ENCODE peak calls at places on chromosomes 12 and 14, in ten cellular contexts. K, D, Q, Z, C, Y, M, L, B and O are unnamed samples. For H3K4me1, the result is how much of the 10 kb centered on the place peaks cover.

GRCh38 chr14:75471059-75471458 is 43.2 kb downstream of the JDP2 start:
- DNase-seq in D (no peak), Q (no peak), B (no peak), Y (no peak), M (no peak), C (no peak), Z (no peak), K (no peak), L (no peak), O (no peak)

GRCh38 chr12:110234197-110235154 is 46.6 kb upstream of the ATP2A2 start:
- DNase-seq in D (no peak), M (no peak), K (no peak), Z (no peak), L (no peak), B (no peak), Y (no peak), Q (no peak), C (no peak), O (no peak)

GRCh38 chr12:1117970-1118563 is 127.0 kb downstream of the ERC1 start:
- DNase-seq in B (peak), D (peak), L (peak), Q (peak), M (no peak), K (peak), Z (peak), Y (peak), C (peak), O (no peak)

GRCh38 chr12:110279561-110279960 is 1.5 kb upstream of the ATP2A2 start:
- DNase-seq in Q (no peak), B (no peak), Y (no peak), K (peak), L (no peak), Z (no peak), D (no peak), M (no peak), C (no peak), O (no peak)

GRCh38 chr12:102961488-102961801 is 4.0 kb downstream of the ASCL1 start:
- DNase-seq in B (no peak), D (no peak), L (no peak), Q (no peak), K (no peak), Y (no peak), C (no peak), M (no peak), Z (no peak), O (no peak)

GRCh38 chr14:100679170-100679569 is 47.5 kb upstream of the DLK1 start:
- DNase-seq in L (no peak), K (no peak), Q (no peak), M (no peak), D (no peak), Y (no peak), B (no peak), C (no peak), Z (no peak), O (no peak)

GRCh38 chr12:55736780-55737580 is 5.9 kb upstream of the GDF11 start:
- DNase-seq in L (peak), B (peak), K (peak), Y (peak), M (peak), D (no peak), Q (peak), C (peak), Z (peak), O (no peak)

GRCh38 chr12:89468648-89469326 is 55.8 kb downstream of the GALNT4 start:
- DNase-seq in D (no peak), Q (no peak), Y (no peak), B (no peak), M (no peak), L (no peak), Z (no peak), C (no peak), K (no peak), O (no peak)

GRCh38 chr12:26026713-26027112 is 68.2 kb downstream of the RASSF8 start:
- DNase-seq in C (no peak), Z (no peak), Y (no peak), D (no peak), M (no peak), L (no peak), B (no peak), K (no peak), Q (no peak), O (no peak)

GRCh38 chr12:74415633-74416032 is 122.0 kb upstream of the ATXN7L3B start:
- DNase-seq in K (peak), M (no peak), C (no peak), Z (peak), D (no peak), Y (no peak), B (no peak), L (no peak), Q (peak), O (no peak)

GRCh38 chr12:109744026-109744425 is 30.4 kb downstream of the FAM222A start:
- DNase-seq in Y (no peak), Z (no peak), L (no peak), Q (no peak), M (peak), C (peak), D (no peak), K (no peak), B (peak), O (no peak)

GRCh38 chr14:43872752-43873655 is 634.1 kb downstream of the FSCB start:
- DNase-seq in Q (no peak), Y (no peak), B (no peak), D (no peak), L (no peak), C (no peak), Z (no peak), K (no peak), M (no peak), O (no peak)

GRCh38 chr12:124599074-124599999 is 31.9 kb upstream of the NCOR2 start:
- DNase-seq in Y (no peak), D (no peak), M (no peak), B (no peak), Z (peak), Q (peak), L (no peak), C (no peak), K (no peak), O (no peak)

GRCh38 chr14:106620368-106620767 is 1094.0 kb downstream of the TMEM121 start:
- DNase-seq in M (no peak), Z (no peak), D (no peak), B (no peak), Q (no peak), Y (no peak), L (no peak), K (no peak), C (no peak), O (no peak)

GRCh38 chr14:38208825-38209562 is 1.3 kb downstream of the SSTR1 start:
- DNase-seq in D (no peak), Q (peak), M (peak), Z (no peak), C (peak), B (peak), L (no peak), K (peak), Y (no peak), O (no peak)

GRCh38 chr12:118548887-118549286 is 172.5 kb downstream of the SUDS3 start:
- DNase-seq in B (no peak), Q (no peak), Y (no peak), M (no peak), D (no peak), L (no peak), K (no peak), C (no peak), Z (no peak), O (no peak)

GRCh38 chr12:72295101-72295500 is 22.9 kb downstream of the TRHDE start:
- DNase-seq in K (no peak), Q (peak), M (peak), C (no peak), Y (no peak), B (no peak), Z (no peak), L (no peak), D (no peak), O (no peak)

GRCh38 chr12:117034691-117035090 is 64.5 kb downstream of the TESC start:
- DNase-seq in M (no peak), C (no peak), D (no peak), L (no peak), Q (no peak), B (no peak), Z (no peak), K (no peak), Y (no peak), O (no peak)

GRCh38 chr12:115079760-115080159 is 395.8 kb upstream of the TBX3 start:
- DNase-seq in B (no peak), L (no peak), Y (no peak), M (no peak), Q (no peak), D (no peak), Z (peak), C (no peak), K (peak), O (no peak)

GRCh38 chr12:65535951-65536350 is 257.5 kb downstream of the MSRB3 start:
- DNase-seq in D (no peak), Y (no peak), M (no peak), K (no peak), L (no peak), C (no peak), Z (no peak), B (no peak), Q (peak), O (no peak)

GRCh38 chr14:34843011-34843554 is 32.1 kb downstream of the BAZ1A start:
- DNase-seq in Q (peak), Y (no peak), L (no peak), M (no peak), B (no peak), K (no peak), Z (peak), D (no peak), C (no peak), O (no peak)

GRCh38 chr14:62629070-62629580 is 416.1 kb downstream of the KCNH5 start:
- DNase-seq in B (no peak), C (no peak), Q (no peak), D (no peak), M (no peak), Y (no peak), K (no peak), Z (no peak), L (no peak), O (no peak)

GRCh38 chr12:105814283-105814682 is 324.5 kb downstream of the NUAK1 start:
- DNase-seq in Z (no peak), Q (no peak), D (no peak), C (no peak), B (no peak), L (no peak), M (no peak), Y (no peak), K (peak), O (no peak)

GRCh38 chr12:53005215-53005985 is 856 bp upstream of the EIF4B start:
- DNase-seq in L (no peak), D (no peak), Q (no peak), Y (no peak), M (peak), Z (no peak), C (peak), B (peak), K (no peak), O (no peak)

GRCh38 chr14:93132472-93133065 is 16.8 kb upstream of the ITPK1 start:
- DNase-seq in Q (peak), D (no peak), B (no peak), L (no peak), M (no peak), Z (peak), Y (peak), K (peak), C (no peak), O (no peak)

GRCh38 chr12:30105505-30105904 is 321.8 kb upstream of the TMTC1 start:
- DNase-seq in C (no peak), L (no peak), K (no peak), B (no peak), Q (no peak), D (no peak), M (no peak), Z (no peak), Y (no peak), O (no peak)

GRCh38 chr12:132435486-132436187 is 54.3 kb upstream of the FBRSL1 start:
- DNase-seq in Z (no peak), C (no peak), Y (no peak), B (no peak), M (no peak), L (no peak), Q (no peak), D (no peak), K (no peak), O (no peak)

DNA sequence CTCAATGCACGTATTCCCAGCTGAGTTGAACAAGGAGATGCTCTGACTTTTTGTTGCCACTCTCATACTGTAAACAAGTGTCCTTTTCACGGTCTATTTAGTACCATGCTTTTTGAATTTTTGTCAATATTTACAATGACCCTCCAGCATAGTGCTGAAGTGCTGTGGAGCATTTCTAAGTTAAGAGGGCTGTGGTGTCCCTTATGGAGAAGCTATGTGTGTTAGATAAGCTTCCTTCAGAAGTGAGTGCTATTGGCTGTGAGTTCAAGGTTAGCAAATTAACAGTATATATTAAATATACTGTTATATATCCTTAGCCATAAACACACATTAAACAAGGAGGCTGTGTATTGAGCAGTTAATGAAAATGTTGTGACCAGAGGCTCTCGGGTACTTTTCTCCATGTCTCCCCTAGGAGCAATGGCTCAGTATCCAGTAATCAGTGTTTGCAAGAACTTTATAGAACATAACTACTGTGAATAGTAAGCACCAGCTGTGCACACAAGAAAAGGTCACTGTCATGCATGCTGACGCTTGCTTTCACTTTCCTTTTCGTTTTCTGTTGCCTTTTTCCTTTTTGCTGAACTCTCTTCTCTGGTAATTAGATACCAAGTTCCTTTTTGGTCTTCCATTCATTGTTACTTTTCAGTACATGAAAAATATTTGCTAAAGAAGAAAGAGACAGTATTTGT is 187.2 kb upstream of the NEDD1 start:
- DNase-seq in D (no peak), M (no peak), B (no peak), Z (peak), L (no peak), Y (no peak), K (no peak), Q (peak), C (no peak), O (no peak)
- H3K4me3 ChIP-seq in D (peak), M (peak), B (peak), Z (peak), L (peak), Y (peak), K (no peak), Q (peak), C (no peak), O (peak)

DNA sequence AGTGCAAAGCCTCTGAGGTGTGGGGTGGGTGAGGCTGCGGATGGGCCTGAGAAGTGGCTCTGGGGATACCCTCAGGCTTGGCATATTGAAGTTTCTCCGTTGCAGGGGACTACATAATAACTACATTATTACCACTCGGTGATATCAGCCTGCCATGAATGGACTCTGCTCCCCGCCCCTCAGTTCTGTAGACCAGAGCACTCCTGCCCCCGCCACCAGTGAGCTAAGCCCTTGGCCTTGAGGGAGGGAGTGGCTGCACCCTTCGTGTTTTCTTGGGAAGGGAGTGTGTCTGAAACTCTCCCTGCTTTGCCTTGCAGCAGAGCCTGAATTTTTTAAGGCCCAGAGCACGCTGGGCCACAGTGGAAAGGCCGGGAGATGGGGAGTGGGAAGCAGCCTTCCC is 1.7 kb downstream of the ORAI1 start:
- DNase-seq in D (no peak), Y (no peak), Z (peak), Q (no peak), K (no peak), M (no peak), C (peak), L (no peak), B (no peak), O (no peak)
- H3K4me1 ChIP-seq in D (half or more), Y (half or more), Z (under half), Q (under half), K (under half), M (under half), C (half or more), L (under half), B (half or more), O (half or more)

GRCh38 chr14:64719601-64720000 is 15.4 kb downstream of the PLEKHG3 start:
- DNase-seq in B (no peak), L (no peak), C (peak), Z (no peak), Y (no peak), K (no peak), D (no peak), M (no peak), Q (no peak), O (no peak)
- H3K27ac ChIP-seq in B (peak), L (no peak), C (peak), Z (peak), Y (no peak), K (no peak), D (peak), M (no peak), Q (no peak), O (peak)

GRCh38 chr12:54019924-54020586 is 8.2 kb upstream of the HOXC6 start:
- DNase-seq in K (peak), L (no peak), Q (no peak), C (no peak), Z (no peak), M (no peak), B (no peak), D (no peak), Y (no peak), O (no peak)

GRCh38 chr12:54021006-54021405 is 7.2 kb upstream of the HOXC6 start:
- DNase-seq in M (no peak), L (no peak), C (no peak), D (no peak), Z (no peak), Q (no peak), K (no peak), Y (no peak), B (no peak), O (no peak)

GRCh38 chr12:54019111-54019811 is 9.0 kb upstream of the HOXC6 start:
- DNase-seq in Y (no peak), C (peak), L (no peak), D (no peak), K (no peak), Q (no peak), B (no peak), M (no peak), Z (no peak), O (no peak)

GRCh38 chr12:54021432-54022013 is 6.7 kb upstream of the HOXC6 start:
- DNase-seq in K (no peak), D (no peak), C (no peak), Z (no peak), Q (no peak), L (no peak), B (no peak), Y (no peak), M (no peak), O (no peak)

DNA sequence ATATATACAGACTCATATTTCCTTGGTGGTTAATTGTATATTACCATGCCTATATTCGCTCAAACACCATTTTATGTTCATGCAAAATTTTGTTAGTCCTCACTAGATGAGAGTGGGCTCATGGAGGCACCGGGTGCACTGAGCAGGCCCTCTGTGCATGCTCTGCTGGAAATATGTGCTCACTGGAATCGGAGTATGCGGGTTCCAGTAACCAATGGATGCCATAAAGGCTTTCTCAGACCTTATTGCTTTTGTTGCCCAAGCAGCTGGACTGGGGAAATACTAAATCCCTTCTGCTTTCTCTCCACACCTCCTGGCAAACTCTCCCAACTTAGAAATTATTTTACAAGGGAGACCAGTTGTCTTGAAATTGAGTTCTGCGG is 7.7 kb upstream of the HOXC6 start:
- DNase-seq in Y (no peak), B (no peak), Q (no peak), D (no peak), C (no peak), K (no peak), L (no peak), M (no peak), Z (no peak), O (no peak)
- H3K4me3 ChIP-seq in Y (no peak), B (peak), Q (no peak), D (peak), C (peak), K (no peak), L (peak), M (no peak), Z (no peak), O (no peak)

DNA sequence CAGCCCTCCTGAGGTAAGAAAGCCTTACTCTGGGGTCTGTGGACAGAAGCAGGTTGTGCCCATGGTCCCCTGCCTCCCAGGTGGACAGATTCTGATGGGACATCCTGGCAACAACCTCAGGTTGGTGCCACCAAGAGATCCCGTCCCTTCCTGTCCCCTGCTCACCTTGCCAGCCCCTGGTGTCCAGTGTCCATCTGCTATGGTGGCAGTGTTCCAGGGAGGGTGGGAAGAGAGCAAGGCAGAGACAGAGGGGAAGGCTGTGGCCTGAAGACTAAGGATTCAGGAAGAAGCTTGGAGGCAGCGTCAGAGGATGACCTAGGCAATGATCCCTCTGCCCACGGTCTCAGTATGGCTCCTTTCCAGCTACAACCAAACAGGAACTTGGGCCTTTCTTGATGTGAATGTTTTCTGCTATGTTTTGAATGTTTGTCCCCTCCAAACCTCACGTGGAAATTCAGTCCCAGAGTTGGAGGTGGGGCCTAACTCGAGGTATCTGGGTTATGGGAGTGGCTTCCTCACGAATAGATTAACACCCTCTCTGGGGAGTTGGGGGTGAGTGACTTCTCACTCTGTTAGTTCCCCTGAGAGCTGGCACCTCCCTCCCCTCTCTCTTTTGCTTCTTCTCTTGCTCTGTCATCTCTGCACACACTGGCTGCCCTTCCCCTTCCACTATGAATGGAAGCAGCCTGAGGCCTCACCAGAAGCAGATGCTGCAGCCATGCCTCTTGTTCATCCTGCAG is 26.9 kb downstream of the IQSEC3 start:
- DNase-seq in K (no peak), Z (no peak), L (no peak), D (no peak), B (no peak), M (no peak), Y (no peak), C (no peak), Q (no peak), O (no peak)
- H3K4me1 ChIP-seq in K (under half), Z (under half), L (under half), D (under half), B (under half), M (under half), Y (under half), C (under half), Q (under half), O (under half)